ENCODE peak calls at places on chromosome 3, in nine cellular contexts. One of them, this sample, is unnamed. For H3K9me3, the result is how much of the 10 kb centered on the place peaks cover.

GRCh38 chr3:42176635-42177034 is 85.5 kb downstream of the TRAK1 start:
- DNase-seq in Peyer's patch: no peak
- DNase-seq in fibroblast of lung: no peak
- DNase-seq in endothelial cell of umbilical vein: no peak
- DNase-seq in PC-3: peak
- DNase-seq in tibial nerve: no peak
- DNase-seq in spleen: no peak
- DNase-seq in right atrium auricular region: no peak
- DNase-seq in CD4-positive, alpha-beta T cell: no peak
- DNase-seq in this sample: no peak

GRCh38 chr3:11452988-11453847 is 181.0 kb downstream of the ATG7 start:
- DNase-seq in CD4-positive, alpha-beta T cell: no peak
- DNase-seq in endothelial cell of umbilical vein: peak
- DNase-seq in fibroblast of lung: peak
- DNase-seq in right atrium auricular region: no peak
- DNase-seq in tibial nerve: no peak
- DNase-seq in spleen: no peak
- DNase-seq in PC-3: peak
- DNase-seq in Peyer's patch: no peak
- DNase-seq in this sample: peak

GRCh38 chr3:129970603-129971002 is 3.9 kb upstream of the TRH start:
- DNase-seq in endothelial cell of umbilical vein: no peak
- DNase-seq in PC-3: no peak
- DNase-seq in Peyer's patch: no peak
- DNase-seq in CD4-positive, alpha-beta T cell: no peak
- DNase-seq in right atrium auricular region: no peak
- DNase-seq in fibroblast of lung: no peak
- DNase-seq in tibial nerve: no peak
- DNase-seq in spleen: no peak
- DNase-seq in this sample: no peak

GRCh38 chr3:48694610-48695051 is 8.9 kb upstream of the NCKIPSD start:
- DNase-seq in endothelial cell of umbilical vein: peak
- DNase-seq in fibroblast of lung: peak
- DNase-seq in CD4-positive, alpha-beta T cell: no peak
- DNase-seq in PC-3: peak
- DNase-seq in tibial nerve: peak
- DNase-seq in right atrium auricular region: peak
- DNase-seq in Peyer's patch: peak
- DNase-seq in spleen: peak
- DNase-seq in this sample: peak

GRCh38 chr3:149314807-149315578 is 18.4 kb downstream of the TM4SF18 start:
- DNase-seq in Peyer's patch: no peak
- DNase-seq in fibroblast of lung: peak
- DNase-seq in PC-3: peak
- DNase-seq in right atrium auricular region: no peak
- DNase-seq in endothelial cell of umbilical vein: peak
- DNase-seq in spleen: no peak
- DNase-seq in tibial nerve: no peak
- DNase-seq in CD4-positive, alpha-beta T cell: no peak
- DNase-seq in this sample: peak

GRCh38 chr3:128341659-128342395 is 124.9 kb downstream of the DNAJB8 start:
- DNase-seq in tibial nerve: no peak
- DNase-seq in CD4-positive, alpha-beta T cell: no peak
- DNase-seq in spleen: peak
- DNase-seq in Peyer's patch: no peak
- DNase-seq in endothelial cell of umbilical vein: no peak
- DNase-seq in right atrium auricular region: no peak
- DNase-seq in PC-3: no peak
- DNase-seq in fibroblast of lung: no peak
- DNase-seq in this sample: no peak

GRCh38 chr3:107710851-107711250 is 188.1 kb downstream of the BBX start:
- DNase-seq in endothelial cell of umbilical vein: peak
- DNase-seq in CD4-positive, alpha-beta T cell: no peak
- DNase-seq in fibroblast of lung: peak
- DNase-seq in Peyer's patch: no peak
- DNase-seq in tibial nerve: peak
- DNase-seq in right atrium auricular region: peak
- DNase-seq in spleen: no peak
- DNase-seq in PC-3: peak
- DNase-seq in this sample: peak

GRCh38 chr3:67349551-67350174 is 304.7 kb downstream of the SUCLG2 start:
- DNase-seq in PC-3: peak
- DNase-seq in spleen: no peak
- DNase-seq in endothelial cell of umbilical vein: no peak
- DNase-seq in right atrium auricular region: no peak
- DNase-seq in fibroblast of lung: peak
- DNase-seq in Peyer's patch: no peak
- DNase-seq in tibial nerve: no peak
- DNase-seq in CD4-positive, alpha-beta T cell: no peak
- DNase-seq in this sample: no peak

GRCh38 chr3:4351164-4351855 is 48.1 kb downstream of the SETMAR start:
- DNase-seq in tibial nerve: no peak
- DNase-seq in Peyer's patch: no peak
- DNase-seq in CD4-positive, alpha-beta T cell: no peak
- DNase-seq in right atrium auricular region: no peak
- DNase-seq in PC-3: no peak
- DNase-seq in fibroblast of lung: peak
- DNase-seq in endothelial cell of umbilical vein: peak
- DNase-seq in spleen: no peak
- DNase-seq in this sample: peak

GRCh38 chr3:29099296-29099695 is 181.6 kb upstream of the RBMS3 start:
- DNase-seq in CD4-positive, alpha-beta T cell: no peak
- DNase-seq in PC-3: no peak
- DNase-seq in endothelial cell of umbilical vein: peak
- DNase-seq in spleen: no peak
- DNase-seq in fibroblast of lung: peak
- DNase-seq in Peyer's patch: no peak
- DNase-seq in right atrium auricular region: no peak
- DNase-seq in tibial nerve: no peak
- DNase-seq in this sample: peak

GRCh38 chr3:186417791-186418190 is 55.8 kb upstream of the DGKG start:
- DNase-seq in spleen: no peak
- DNase-seq in fibroblast of lung: peak
- DNase-seq in PC-3: peak
- DNase-seq in tibial nerve: no peak
- DNase-seq in CD4-positive, alpha-beta T cell: no peak
- DNase-seq in Peyer's patch: no peak
- DNase-seq in endothelial cell of umbilical vein: no peak
- DNase-seq in right atrium auricular region: no peak
- DNase-seq in this sample: peak

GRCh38 chr3:1971780-1972179 is 126.9 kb upstream of the CNTN4 start:
- DNase-seq in endothelial cell of umbilical vein: peak
- DNase-seq in fibroblast of lung: no peak
- DNase-seq in Peyer's patch: no peak
- DNase-seq in PC-3: no peak
- DNase-seq in CD4-positive, alpha-beta T cell: no peak
- DNase-seq in tibial nerve: no peak
- DNase-seq in spleen: no peak
- DNase-seq in right atrium auricular region: no peak
- DNase-seq in this sample: no peak

GRCh38 chr3:160671231-160671630 is 5.7 kb upstream of the ARL14 start:
- DNase-seq in tibial nerve: no peak
- DNase-seq in right atrium auricular region: no peak
- DNase-seq in endothelial cell of umbilical vein: no peak
- DNase-seq in PC-3: no peak
- DNase-seq in CD4-positive, alpha-beta T cell: no peak
- DNase-seq in spleen: no peak
- DNase-seq in fibroblast of lung: peak
- DNase-seq in Peyer's patch: no peak
- DNase-seq in this sample: no peak

GRCh38 chr3:23115171-23115877 is 87.8 kb upstream of the UBE2E2 start:
- DNase-seq in tibial nerve: no peak
- DNase-seq in fibroblast of lung: peak
- DNase-seq in CD4-positive, alpha-beta T cell: no peak
- DNase-seq in spleen: no peak
- DNase-seq in right atrium auricular region: no peak
- DNase-seq in PC-3: peak
- DNase-seq in endothelial cell of umbilical vein: no peak
- DNase-seq in Peyer's patch: no peak
- DNase-seq in this sample: no peak

DNA sequence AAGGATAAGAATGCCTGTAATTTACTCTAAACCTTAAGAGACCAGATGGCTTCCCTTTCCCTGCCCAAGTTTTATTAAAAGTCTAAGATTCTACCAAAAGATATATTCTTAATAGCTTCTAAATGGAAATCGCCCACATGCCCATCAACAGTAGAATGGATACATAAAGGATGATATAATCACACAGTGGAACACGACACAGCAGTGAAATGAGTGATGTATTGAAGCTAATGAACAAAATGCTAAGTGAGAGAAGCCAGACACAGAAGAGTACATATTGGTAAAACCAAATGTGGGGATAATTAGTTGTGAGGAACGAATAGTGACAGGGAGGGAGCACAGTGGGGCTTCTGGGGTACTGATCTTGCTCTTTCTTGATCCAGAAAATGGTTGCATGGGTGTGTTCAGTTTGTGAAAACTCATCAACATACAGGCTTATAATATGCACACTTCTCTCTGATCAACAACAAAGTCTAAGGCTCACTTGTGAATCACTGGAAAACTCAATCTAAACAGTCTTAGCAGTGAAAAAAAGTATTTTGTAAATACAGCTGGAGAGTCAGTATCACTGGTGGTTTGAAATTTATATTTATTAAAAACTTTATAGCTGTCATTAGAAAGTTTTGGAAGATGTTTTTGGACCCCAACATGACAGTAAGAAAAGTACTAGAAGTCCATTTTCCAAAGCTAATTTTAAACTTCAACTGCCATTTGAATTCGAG is 170.7 kb upstream of the FAM3D start:
- DNase-seq in tibial nerve: no peak
- DNase-seq in fibroblast of lung: no peak
- DNase-seq in Peyer's patch: no peak
- DNase-seq in right atrium auricular region: no peak
- DNase-seq in PC-3: no peak
- DNase-seq in spleen: no peak
- DNase-seq in CD4-positive, alpha-beta T cell: no peak
- DNase-seq in endothelial cell of umbilical vein: no peak
- DNase-seq in this sample: no peak
- H3K9me3 ChIP-seq in tibial nerve: under half
- H3K9me3 ChIP-seq in fibroblast of lung: under half
- H3K9me3 ChIP-seq in Peyer's patch: under half
- H3K9me3 ChIP-seq in right atrium auricular region: under half
- H3K9me3 ChIP-seq in PC-3: under half
- H3K9me3 ChIP-seq in spleen: under half
- H3K9me3 ChIP-seq in CD4-positive, alpha-beta T cell: under half
- H3K9me3 ChIP-seq in endothelial cell of umbilical vein: under half
- H3K9me3 ChIP-seq in this sample: under half

GRCh38 chr3:120339362-120339761 is 9.8 kb downstream of the LRRC58 start:
- DNase-seq in right atrium auricular region: no peak
- DNase-seq in endothelial cell of umbilical vein: no peak
- DNase-seq in tibial nerve: no peak
- DNase-seq in CD4-positive, alpha-beta T cell: no peak
- DNase-seq in fibroblast of lung: no peak
- DNase-seq in spleen: no peak
- DNase-seq in Peyer's patch: no peak
- DNase-seq in PC-3: no peak
- DNase-seq in this sample: no peak
- H3K9me3 ChIP-seq in right atrium auricular region: under half
- H3K9me3 ChIP-seq in endothelial cell of umbilical vein: under half
- H3K9me3 ChIP-seq in tibial nerve: under half
- H3K9me3 ChIP-seq in CD4-positive, alpha-beta T cell: under half
- H3K9me3 ChIP-seq in fibroblast of lung: under half
- H3K9me3 ChIP-seq in spleen: under half
- H3K9me3 ChIP-seq in Peyer's patch: under half
- H3K9me3 ChIP-seq in PC-3: under half
- H3K9me3 ChIP-seq in this sample: under half

GRCh38 chr3:20478407-20478806 is 292.4 kb upstream of the SGO1 start:
- DNase-seq in right atrium auricular region: no peak
- DNase-seq in tibial nerve: no peak
- DNase-seq in spleen: no peak
- DNase-seq in Peyer's patch: no peak
- DNase-seq in endothelial cell of umbilical vein: peak
- DNase-seq in fibroblast of lung: no peak
- DNase-seq in PC-3: no peak
- DNase-seq in CD4-positive, alpha-beta T cell: no peak
- DNase-seq in this sample: no peak
- H3K9me3 ChIP-seq in right atrium auricular region: under half
- H3K9me3 ChIP-seq in tibial nerve: under half
- H3K9me3 ChIP-seq in spleen: under half
- H3K9me3 ChIP-seq in Peyer's patch: under half
- H3K9me3 ChIP-seq in endothelial cell of umbilical vein: under half
- H3K9me3 ChIP-seq in fibroblast of lung: under half
- H3K9me3 ChIP-seq in PC-3: under half
- H3K9me3 ChIP-seq in CD4-positive, alpha-beta T cell: under half
- H3K9me3 ChIP-seq in this sample: under half

GRCh38 chr3:380801-381200 is 184.2 kb downstream of the CHL1 start:
- DNase-seq in CD4-positive, alpha-beta T cell: no peak
- DNase-seq in right atrium auricular region: no peak
- DNase-seq in endothelial cell of umbilical vein: no peak
- DNase-seq in fibroblast of lung: no peak
- DNase-seq in tibial nerve: no peak
- DNase-seq in PC-3: peak
- DNase-seq in spleen: no peak
- DNase-seq in Peyer's patch: no peak
- DNase-seq in this sample: no peak
- H3K9me3 ChIP-seq in CD4-positive, alpha-beta T cell: under half
- H3K9me3 ChIP-seq in right atrium auricular region: under half
- H3K9me3 ChIP-seq in endothelial cell of umbilical vein: under half
- H3K9me3 ChIP-seq in fibroblast of lung: under half
- H3K9me3 ChIP-seq in tibial nerve: under half
- H3K9me3 ChIP-seq in PC-3: under half
- H3K9me3 ChIP-seq in spleen: under half
- H3K9me3 ChIP-seq in Peyer's patch: under half
- H3K9me3 ChIP-seq in this sample: under half

GRCh38 chr3:123847209-123847608 is 36.9 kb downstream of the MYLK start:
- DNase-seq in Peyer's patch: no peak
- DNase-seq in fibroblast of lung: no peak
- DNase-seq in right atrium auricular region: no peak
- DNase-seq in CD4-positive, alpha-beta T cell: no peak
- DNase-seq in spleen: no peak
- DNase-seq in PC-3: no peak
- DNase-seq in endothelial cell of umbilical vein: no peak
- DNase-seq in tibial nerve: no peak
- DNase-seq in this sample: no peak
- H3K9me3 ChIP-seq in Peyer's patch: under half
- H3K9me3 ChIP-seq in fibroblast of lung: under half
- H3K9me3 ChIP-seq in right atrium auricular region: under half
- H3K9me3 ChIP-seq in CD4-positive, alpha-beta T cell: under half
- H3K9me3 ChIP-seq in spleen: half or more
- H3K9me3 ChIP-seq in PC-3: under half
- H3K9me3 ChIP-seq in endothelial cell of umbilical vein: under half
- H3K9me3 ChIP-seq in tibial nerve: half or more
- H3K9me3 ChIP-seq in this sample: half or more

GRCh38 chr3:46552538-46552937 is 13.6 kb downstream of the LRRC2 start:
- DNase-seq in CD4-positive, alpha-beta T cell: no peak
- DNase-seq in endothelial cell of umbilical vein: no peak
- DNase-seq in spleen: no peak
- DNase-seq in Peyer's patch: no peak
- DNase-seq in right atrium auricular region: no peak
- DNase-seq in tibial nerve: no peak
- DNase-seq in PC-3: no peak
- DNase-seq in fibroblast of lung: no peak
- DNase-seq in this sample: no peak
- H3K9me3 ChIP-seq in CD4-positive, alpha-beta T cell: under half
- H3K9me3 ChIP-seq in endothelial cell of umbilical vein: under half
- H3K9me3 ChIP-seq in spleen: under half
- H3K9me3 ChIP-seq in Peyer's patch: under half
- H3K9me3 ChIP-seq in right atrium auricular region: under half
- H3K9me3 ChIP-seq in tibial nerve: under half
- H3K9me3 ChIP-seq in PC-3: under half
- H3K9me3 ChIP-seq in fibroblast of lung: under half
- H3K9me3 ChIP-seq in this sample: under half

This sample was measured in mesenchymal stem cell.